ENCODE peak calls at places on chromosomes 7 and 10, in five cellular contexts. One of them, this sample, is unnamed.

GRCh38 chr7:37920619-37921339 is at the start of gene EPDR1:
- DNase-seq in brain microvascular endothelial cell: peak; percentile 25
- DNase-seq in left ventricle myocardium inferior: peak; percentile 43
- DNase-seq in cardiac muscle cell: peak; percentile 42
- DNase-seq in GM23248: peak; percentile 32
- DNase-seq in this sample: no peak

GRCh38 chr7:135742371-135742770 is 6.2 kb downstream of the FAM180A start:
- DNase-seq in GM23248: peak; percentile 91
- DNase-seq in cardiac muscle cell: no peak
- DNase-seq in brain microvascular endothelial cell: no peak
- DNase-seq in left ventricle myocardium inferior: no peak
- DNase-seq in this sample: no peak

GRCh38 chr7:106570146-106570545 is 90.8 kb downstream of the CCDC71L start:
- DNase-seq in left ventricle myocardium inferior: no peak
- DNase-seq in cardiac muscle cell: no peak
- DNase-seq in GM23248: no peak
- DNase-seq in brain microvascular endothelial cell: no peak
- DNase-seq in this sample: no peak

GRCh38 chr7:51647931-51648351 is 331.3 kb upstream of the COBL start:
- DNase-seq in GM23248: no peak
- DNase-seq in cardiac muscle cell: peak; percentile 21
- DNase-seq in brain microvascular endothelial cell: no peak
- DNase-seq in left ventricle myocardium inferior: no peak
- DNase-seq in this sample: no peak

GRCh38 chr10:1026578-1026977 is 919 bp upstream of the IDI2 start:
- DNase-seq in brain microvascular endothelial cell: no peak
- DNase-seq in left ventricle myocardium inferior: no peak
- DNase-seq in GM23248: no peak
- DNase-seq in cardiac muscle cell: no peak
- DNase-seq in this sample: no peak

GRCh38 chr7:46784746-46785145 is 797.2 kb downstream of the TNS3 start:
- DNase-seq in GM23248: peak; percentile 67
- DNase-seq in left ventricle myocardium inferior: no peak
- DNase-seq in cardiac muscle cell: peak; percentile 17
- DNase-seq in brain microvascular endothelial cell: peak; percentile 57
- DNase-seq in this sample: peak; percentile 84

GRCh38 chr10:49579621-49580020 is 30.5 kb upstream of the SLC18A3 start:
- DNase-seq in left ventricle myocardium inferior: no peak
- DNase-seq in GM23248: no peak
- DNase-seq in brain microvascular endothelial cell: no peak
- DNase-seq in cardiac muscle cell: no peak
- DNase-seq in this sample: no peak

GRCh38 chr10:87504667-87505365 is at the start of gene MINPP1:
- DNase-seq in left ventricle myocardium inferior: peak; percentile 85
- DNase-seq in GM23248: peak; percentile 96
- DNase-seq in brain microvascular endothelial cell: peak; percentile 83
- DNase-seq in cardiac muscle cell: peak; percentile 88
- DNase-seq in this sample: peak; percentile 88

GRCh38 chr10:88138319-88138848 is 275.0 kb downstream of the PTEN start:
- DNase-seq in cardiac muscle cell: no peak
- DNase-seq in brain microvascular endothelial cell: no peak
- DNase-seq in left ventricle myocardium inferior: no peak
- DNase-seq in GM23248: no peak
- DNase-seq in this sample: no peak

GRCh38 chr7:36390199-36391090 is 783 bp downstream of the ANLN start:
- DNase-seq in brain microvascular endothelial cell: peak; percentile 87
- DNase-seq in cardiac muscle cell: peak; percentile 88
- DNase-seq in left ventricle myocardium inferior: peak; percentile 33
- DNase-seq in GM23248: peak; percentile 96
- DNase-seq in this sample: peak; percentile 90

GRCh38 chr10:106175760-106176377 is 988.6 kb downstream of the SORCS1 start:
- DNase-seq in brain microvascular endothelial cell: no peak
- DNase-seq in left ventricle myocardium inferior: no peak
- DNase-seq in cardiac muscle cell: peak; percentile 49
- DNase-seq in GM23248: peak; percentile 44
- DNase-seq in this sample: peak; percentile 18

GRCh38 chr10:72292223-72292691 is 18.5 kb downstream of the DDIT4 start:
- DNase-seq in cardiac muscle cell: no peak
- DNase-seq in GM23248: peak; percentile 32
- DNase-seq in left ventricle myocardium inferior: no peak
- DNase-seq in brain microvascular endothelial cell: no peak
- DNase-seq in this sample: peak; percentile 45

GRCh38 chr10:133224861-133225366 is 5.1 kb upstream of the UTF1 start:
- DNase-seq in brain microvascular endothelial cell: no peak
- DNase-seq in GM23248: no peak
- DNase-seq in cardiac muscle cell: peak; percentile 75
- DNase-seq in left ventricle myocardium inferior: no peak
- DNase-seq in this sample: no peak

GRCh38 chr7:25256424-25256823 is 28.1 kb upstream of the NPVF start:
- DNase-seq in left ventricle myocardium inferior: no peak
- DNase-seq in cardiac muscle cell: no peak
- DNase-seq in brain microvascular endothelial cell: no peak
- DNase-seq in GM23248: no peak
- DNase-seq in this sample: no peak

GRCh38 chr10:62082729-62083412 is 181.4 kb downstream of the ARID5B start:
- DNase-seq in left ventricle myocardium inferior: no peak
- DNase-seq in brain microvascular endothelial cell: peak; percentile 49
- DNase-seq in GM23248: peak; percentile 64
- DNase-seq in cardiac muscle cell: peak; percentile 83
- DNase-seq in this sample: peak; percentile 80

GRCh38 chr10:62079885-62080559 is 178.5 kb downstream of the ARID5B start:
- DNase-seq in cardiac muscle cell: no peak
- DNase-seq in brain microvascular endothelial cell: no peak
- DNase-seq in left ventricle myocardium inferior: no peak
- DNase-seq in GM23248: no peak
- DNase-seq in this sample: no peak

GRCh38 chr10:62082270-62082669 is 180.8 kb downstream of the ARID5B start:
- DNase-seq in brain microvascular endothelial cell: no peak
- DNase-seq in left ventricle myocardium inferior: no peak
- DNase-seq in GM23248: no peak
- DNase-seq in cardiac muscle cell: no peak
- DNase-seq in this sample: peak; percentile 33

GRCh38 chr10:62080905-62081304 is 179.4 kb downstream of the ARID5B start:
- DNase-seq in left ventricle myocardium inferior: no peak
- DNase-seq in cardiac muscle cell: no peak
- DNase-seq in brain microvascular endothelial cell: no peak
- DNase-seq in GM23248: no peak
- DNase-seq in this sample: no peak

GRCh38 chr10:62081322-62081945 is 179.9 kb downstream of the ARID5B start:
- DNase-seq in cardiac muscle cell: no peak
- DNase-seq in left ventricle myocardium inferior: no peak
- DNase-seq in brain microvascular endothelial cell: no peak
- DNase-seq in GM23248: peak; percentile 59
- DNase-seq in this sample: peak; percentile 66
- H3K27ac ChIP-seq in cardiac muscle cell: no peak overlapping the region
- H3K27ac ChIP-seq in left ventricle myocardium inferior: peak overlapping the region; percentile 86
- H3K27ac ChIP-seq in brain microvascular endothelial cell: peak overlapping the region; percentile 96
- H3K27ac ChIP-seq in GM23248: peak overlapping the region; percentile 93
- H3K27ac ChIP-seq in this sample: no peak overlapping the region

GRCh38 chr7:132577206-132578049 is 1.2 kb upstream of the PLXNA4 start:
- DNase-seq in left ventricle myocardium inferior: peak; percentile 84
- DNase-seq in cardiac muscle cell: peak; percentile 91
- DNase-seq in brain microvascular endothelial cell: peak; percentile 24
- DNase-seq in GM23248: peak; percentile 72
- DNase-seq in this sample: peak; percentile 75
- H3K4me3 ChIP-seq in left ventricle myocardium inferior: peak overlapping the region; percentile 79
- H3K4me3 ChIP-seq in cardiac muscle cell: peak overlapping the region; percentile 67
- H3K4me3 ChIP-seq in brain microvascular endothelial cell: peak overlapping the region; percentile 41
- H3K4me3 ChIP-seq in GM23248: no peak overlapping the region
- H3K4me3 ChIP-seq in this sample: peak overlapping the region; percentile 19

GRCh38 chr10:80581469-80581835 is 43.8 kb downstream of the SH2D4B start:
- DNase-seq in brain microvascular endothelial cell: no peak
- DNase-seq in cardiac muscle cell: no peak
- DNase-seq in GM23248: no peak
- DNase-seq in left ventricle myocardium inferior: no peak
- DNase-seq in this sample: no peak

GRCh38 chr10:80582561-80582960 is 44.9 kb downstream of the SH2D4B start:
- DNase-seq in cardiac muscle cell: no peak
- DNase-seq in GM23248: no peak
- DNase-seq in left ventricle myocardium inferior: no peak
- DNase-seq in brain microvascular endothelial cell: no peak
- DNase-seq in this sample: no peak

GRCh38 chr10:80579370-80579769 is 41.7 kb downstream of the SH2D4B start:
- DNase-seq in cardiac muscle cell: no peak
- DNase-seq in left ventricle myocardium inferior: no peak
- DNase-seq in GM23248: no peak
- DNase-seq in brain microvascular endothelial cell: no peak
- DNase-seq in this sample: no peak

GRCh38 chr10:80579849-80580645 is 42.3 kb downstream of the SH2D4B start:
- DNase-seq in brain microvascular endothelial cell: no peak
- DNase-seq in cardiac muscle cell: no peak
- DNase-seq in GM23248: no peak
- DNase-seq in left ventricle myocardium inferior: no peak
- DNase-seq in this sample: no peak

DNA sequence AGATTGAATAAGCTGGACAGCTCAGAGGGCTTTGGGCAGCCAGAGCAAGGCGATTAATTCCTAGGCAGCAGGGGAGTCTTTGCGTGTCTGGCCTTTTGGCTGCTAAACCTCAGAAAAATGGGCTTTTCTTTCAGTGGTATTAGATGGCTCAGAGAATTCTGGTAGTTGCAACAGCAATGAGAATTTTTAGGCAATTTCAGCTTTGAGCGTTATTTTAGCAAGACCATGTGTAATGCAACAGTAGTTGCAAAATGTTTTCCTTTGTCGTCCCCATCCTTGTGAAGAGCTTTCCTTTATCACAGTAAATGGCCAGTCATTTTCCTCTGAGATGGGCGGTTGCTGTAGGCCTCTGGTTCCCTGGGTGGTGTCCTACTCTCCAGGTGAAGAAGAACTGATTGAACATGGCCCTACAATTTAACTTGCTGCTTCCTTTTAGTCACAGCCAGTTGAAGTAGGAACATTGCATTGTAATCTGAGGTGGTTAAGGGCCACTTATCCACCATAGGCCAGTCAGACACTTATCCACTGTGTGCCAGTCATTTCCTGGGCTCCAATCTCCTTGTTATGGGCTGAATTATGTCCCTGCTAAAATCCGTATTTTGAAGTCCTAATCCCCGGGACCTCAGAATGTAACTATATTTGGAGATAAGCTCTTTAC is 43.2 kb downstream of the SH2D4B start:
- DNase-seq in left ventricle myocardium inferior: no peak
- DNase-seq in GM23248: no peak
- DNase-seq in cardiac muscle cell: no peak
- DNase-seq in brain microvascular endothelial cell: no peak
- DNase-seq in this sample: no peak
- H3K27ac ChIP-seq in left ventricle myocardium inferior: no peak overlapping the region
- H3K27ac ChIP-seq in GM23248: no peak overlapping the region
- H3K27ac ChIP-seq in cardiac muscle cell: no peak overlapping the region
- H3K27ac ChIP-seq in brain microvascular endothelial cell: no peak overlapping the region
- H3K27ac ChIP-seq in this sample: no peak overlapping the region

GRCh38 chr7:102444961-102445673 is 11.7 kb downstream of the ORAI2 start:
- DNase-seq in GM23248: no peak
- DNase-seq in brain microvascular endothelial cell: no peak
- DNase-seq in cardiac muscle cell: no peak
- DNase-seq in left ventricle myocardium inferior: no peak
- DNase-seq in this sample: no peak
- H3K4me3 ChIP-seq in GM23248: no peak overlapping the region
- H3K4me3 ChIP-seq in brain microvascular endothelial cell: no peak overlapping the region
- H3K4me3 ChIP-seq in cardiac muscle cell: no peak overlapping the region
- H3K4me3 ChIP-seq in left ventricle myocardium inferior: no peak overlapping the region
- H3K4me3 ChIP-seq in this sample: no peak overlapping the region